ENCODE peak calls at places on chromosome 7, in nine cellular contexts. B is A549; K is aorta; A is hepatocyte; S is astrocyte; F is CD8-positive, alpha-beta memory T cell; W is cardiac muscle cell; Z is mucosa of descending colon; M is uterus. E is an unnamed sample.
A peak's percentile ranks its signal among the peaks of the same experiment; 100 is the strongest.

GRCh38 chr7:29278362-29279070 is 83.9 kb downstream of the CHN2 start:
- DNase-seq in K (no peak), B (no peak), M (no peak), F (no peak), W (no peak), A (no peak), Z (no peak), S (no peak), E (no peak)

GRCh38 chr7:44074349-44074695 is 8.0 kb downstream of the POLM start:
- DNase-seq in B (no peak), Z (no peak), F (no peak), K (no peak), S (no peak), M (no peak), A (no peak), W (no peak), E (no peak)

GRCh38 chr7:127900735-127901685 is 130.2 kb downstream of the LRRC4 start:
- DNase-seq in B (no peak), F (no peak), W (no peak), S (no peak), A (no peak), M (no peak), K (no peak), Z (no peak), E (no peak)

GRCh38 chr7:152341039-152341913 is 94.5 kb downstream of the KMT2C start:
- DNase-seq in S (peak; percentile 52), B (peak; percentile 69), W (peak; percentile 71), Z (no peak), K (no peak), M (no peak), A (peak; percentile 67), F (no peak), E (peak; percentile 24)

GRCh38 chr7:72069263-72069662 is 342.9 kb downstream of the CALN1 start:
- DNase-seq in Z (no peak), A (no peak), F (no peak), S (no peak), M (no peak), W (no peak), B (no peak), K (no peak), E (no peak)

GRCh38 chr7:52482076-52482475 is 553.4 kb upstream of the POM121L12 start:
- DNase-seq in F (no peak), W (no peak), A (no peak), B (no peak), Z (no peak), S (peak; percentile 10), M (no peak), K (no peak), E (no peak)

GRCh38 chr7:151384776-151385625 is 24.8 kb downstream of the WDR86 start:
- DNase-seq in W (no peak), B (no peak), M (no peak), K (no peak), F (no peak), S (no peak), Z (no peak), A (no peak), E (no peak)

GRCh38 chr7:111029574-111030357 is 61.2 kb upstream of the LRRN3 start:
- DNase-seq in K (no peak), W (peak; percentile 42), S (peak; percentile 55), A (peak; percentile 33), F (no peak), Z (no peak), M (no peak), B (no peak), E (no peak)

GRCh38 chr7:144437370-144438191 is 34.1 kb upstream of the NOBOX start:
- DNase-seq in B (peak; percentile 63), M (peak; percentile 17), K (no peak), F (no peak), A (peak; percentile 88), W (peak; percentile 84), S (peak; percentile 29), Z (no peak), E (no peak)

GRCh38 chr7:132537451-132537850 is 38.8 kb downstream of the PLXNA4 start:
- DNase-seq in S (no peak), W (no peak), F (no peak), M (no peak), B (no peak), K (no peak), A (no peak), Z (no peak), E (no peak)

GRCh38 chr7:68925241-68925640 is 673.0 kb upstream of the AUTS2 start:
- DNase-seq in W (no peak), Z (no peak), S (no peak), B (no peak), K (no peak), M (no peak), F (no peak), A (no peak), E (no peak)

GRCh38 chr7:44880317-44881018 is 4.9 kb downstream of the PURB start:
- DNase-seq in A (no peak), M (no peak), F (no peak), K (no peak), B (no peak), Z (no peak), S (no peak), W (no peak), E (no peak)

GRCh38 chr7:114026486-114027089 is 107.8 kb upstream of the PPP1R3A start:
- DNase-seq in B (peak; percentile 48), S (peak; percentile 29), A (peak; percentile 87), M (no peak), F (peak; percentile 32), Z (no peak), K (no peak), W (peak; percentile 68), E (peak; percentile 18)

GRCh38 chr7:125424721-125425120 is 495.1 kb upstream of the POT1 start:
- DNase-seq in F (no peak), S (no peak), B (no peak), Z (no peak), W (no peak), A (no peak), K (no peak), M (no peak), E (no peak)

GRCh38 chr7:55588379-55588699 is 16.0 kb upstream of the VOPP1 start:
- DNase-seq in K (no peak), M (no peak), B (no peak), A (no peak), F (no peak), S (no peak), W (no peak), Z (no peak), E (no peak)

GRCh38 chr7:67625257-67625713 is 628.7 kb downstream of the TYW1 start:
- DNase-seq in K (peak; percentile 87), S (peak; percentile 32), W (peak; percentile 89), M (peak; percentile 65), F (no peak), A (peak; percentile 92), Z (peak; percentile 63), B (peak; percentile 77), E (peak; percentile 77)

GRCh38 chr7:31098606-31099360 is 46.7 kb downstream of the ADCYAP1R1 start:
- DNase-seq in Z (no peak), B (no peak), M (no peak), A (no peak), F (no peak), W (no peak), S (no peak), K (peak; percentile 30), E (no peak)

GRCh38 chr7:150945853-150946825 is 32.0 kb downstream of the KCNH2 start:
- DNase-seq in Z (no peak), W (no peak), K (peak; percentile 70), B (no peak), S (peak; percentile 47), M (no peak), F (no peak), A (peak; percentile 17), E (peak; percentile 79)

GRCh38 chr7:57432583-57432982 is 17.4 kb upstream of the ZNF716 start:
- DNase-seq in A (no peak), K (no peak), Z (no peak), F (no peak), M (no peak), B (no peak), S (no peak), W (no peak), E (no peak)
- H3K9me3 ChIP-seq in A (peaks cover 6% of the 10 kb centered on the region), K (no peaks in the 10 kb centered on the region), Z (peaks cover 50% of the 10 kb centered on the region), F (no peaks in the 10 kb centered on the region), M (no peaks in the 10 kb centered on the region), B (no peaks in the 10 kb centered on the region), S (peaks cover 4% of the 10 kb centered on the region), W (no peaks in the 10 kb centered on the region), E (no peaks in the 10 kb centered on the region)

DNA sequence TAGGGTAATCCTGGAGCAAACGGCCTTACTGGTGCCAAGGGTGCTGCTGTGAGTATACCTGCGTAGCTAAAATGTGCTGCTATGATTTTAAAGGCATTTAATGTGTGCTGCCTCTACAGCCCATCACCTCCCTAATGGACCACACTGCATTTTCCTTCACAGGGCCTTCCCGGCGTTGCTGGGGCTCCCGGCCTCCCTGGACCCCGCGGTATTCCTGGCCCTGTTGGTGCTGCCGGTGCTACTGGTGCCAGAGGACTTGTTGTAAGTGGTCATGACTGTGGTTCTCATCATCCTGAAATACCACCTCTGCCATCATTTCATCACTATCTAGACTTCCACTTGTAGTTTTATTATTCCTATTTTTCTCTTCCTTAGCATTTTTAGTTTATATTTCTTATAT is 14.9 kb downstream of the COL1A2 start:
- DNase-seq in A (no peak), B (no peak), S (no peak), K (no peak), M (no peak), F (no peak), Z (no peak), W (no peak), E (no peak)
- H3K4me1 ChIP-seq in A (peaks cover 37% of the 10 kb centered on the region), B (no peaks in the 10 kb centered on the region), S (peaks cover 68% of the 10 kb centered on the region), K (no peaks in the 10 kb centered on the region), M (peaks cover 7% of the 10 kb centered on the region), F (no peaks in the 10 kb centered on the region), Z (no peaks in the 10 kb centered on the region), W (no peaks in the 10 kb centered on the region), E (peaks cover 20% of the 10 kb centered on the region)

DNA sequence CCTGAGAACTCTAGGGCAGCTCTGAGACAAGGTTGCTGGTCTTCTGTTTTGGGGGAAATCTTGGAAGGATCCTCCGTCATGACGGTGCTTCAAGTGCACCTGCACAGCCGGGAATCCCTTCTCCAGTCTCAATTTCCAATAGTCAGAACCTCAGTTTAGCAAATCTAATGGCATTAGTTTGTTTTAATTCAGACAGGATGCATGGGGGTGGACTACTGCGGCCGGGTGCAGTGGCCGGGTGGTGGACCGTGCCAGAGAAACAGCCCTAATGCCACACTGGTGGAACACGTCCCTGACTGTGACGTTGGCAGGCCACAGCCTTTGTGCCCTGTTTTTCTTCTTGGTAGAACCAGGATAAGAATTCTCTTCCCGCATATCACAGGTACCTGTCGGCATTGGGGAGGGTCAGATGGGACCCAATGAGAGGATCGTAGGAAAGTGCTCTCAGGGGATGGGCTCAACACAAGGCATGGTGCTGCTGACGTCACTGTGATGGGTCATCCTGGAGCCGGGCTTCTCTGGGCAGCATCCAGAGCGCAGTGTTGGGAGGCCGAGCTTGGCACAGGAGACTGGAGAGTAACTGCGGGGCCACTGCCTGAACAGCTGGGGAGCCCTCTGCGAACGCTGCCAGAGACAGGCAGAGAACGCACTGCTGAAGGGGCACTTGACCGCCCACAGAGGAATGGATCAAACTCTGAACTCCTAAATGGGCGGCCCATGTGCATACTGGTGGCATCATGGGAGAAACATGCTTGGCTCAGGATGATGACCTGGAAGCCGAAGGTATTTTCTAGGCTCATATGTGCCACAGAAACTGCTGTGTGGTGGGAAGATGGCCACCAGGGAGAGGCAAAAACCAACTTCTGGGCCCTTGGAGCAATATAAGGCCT is 313.8 kb upstream of the SHH start:
- DNase-seq in A (no peak), F (no peak), B (no peak), Z (no peak), M (no peak), S (no peak), K (no peak), W (no peak), E (no peak)
- H3K9me3 ChIP-seq in A (no peaks in the 10 kb centered on the region), F (no peaks in the 10 kb centered on the region), B (no peaks in the 10 kb centered on the region), Z (no peaks in the 10 kb centered on the region), M (no peaks in the 10 kb centered on the region), S (peaks cover 3% of the 10 kb centered on the region), K (no peaks in the 10 kb centered on the region), W (no peaks in the 10 kb centered on the region), E (peaks cover 1% of the 10 kb centered on the region)

GRCh38 chr7:7210475-7211237 is 28.3 kb downstream of the C1GALT1 start:
- DNase-seq in K (no peak), B (no peak), F (no peak), S (no peak), A (no peak), M (no peak), Z (no peak), W (no peak), E (no peak)
- H3K4me1 ChIP-seq in K (no peaks in the 10 kb centered on the region), B (no peaks in the 10 kb centered on the region), F (no peaks in the 10 kb centered on the region), S (no peaks in the 10 kb centered on the region), A (no peaks in the 10 kb centered on the region), M (no peaks in the 10 kb centered on the region), Z (no peaks in the 10 kb centered on the region), W (no peaks in the 10 kb centered on the region), E (no peaks in the 10 kb centered on the region)